ENCODE peak calls at places on chromosome 14, in ten cellular contexts. C, Y, U, D, R, I, J, A, G and O are unnamed samples.

GRCh38 chr14:87131879-87132278 is 861.1 kb downstream of the GALC start:
- DNase-seq in C (no peak), Y (no peak), U (no peak), D (peak; percentile 28), R (no peak), I (peak; percentile 46), J (no peak), A (peak; percentile 40), G (no peak), O (no peak)

GRCh38 chr14:57089901-57090300 is 178.8 kb downstream of the EXOC5 start:
- DNase-seq in C (no peak), Y (no peak), U (no peak), D (no peak), R (no peak), I (no peak), J (no peak), A (no peak), G (no peak), O (no peak)

GRCh38 chr14:99689266-99690236 is 5.5 kb downstream of the CYP46A1 start:
- DNase-seq in C (no peak), Y (no peak), U (peak; percentile 36), D (no peak), R (no peak), I (no peak), J (no peak), A (no peak), G (peak; percentile 31), O (no peak)

GRCh38 chr14:94196057-94196456 is 21.9 kb downstream of the PPP4R4 start:
- DNase-seq in C (no peak), Y (no peak), U (no peak), D (no peak), R (no peak), I (no peak), J (no peak), A (no peak), G (no peak), O (no peak)

GRCh38 chr14:91609183-91609582 is 99.1 kb upstream of the PPP4R3A start:
- DNase-seq in C (no peak), Y (no peak), U (no peak), D (no peak), R (no peak), I (no peak), J (no peak), A (no peak), G (no peak), O (no peak)

GRCh38 chr14:77543240-77543551 is 44.6 kb upstream of the ISM2 start:
- DNase-seq in C (no peak), Y (no peak), U (no peak), D (peak; percentile 61), R (peak; percentile 12), I (no peak), J (no peak), A (no peak), G (peak; percentile 49), O (no peak)

GRCh38 chr14:32980887-32981501 is 42.3 kb downstream of the NPAS3 start:
- DNase-seq in C (no peak), Y (no peak), U (no peak), D (no peak), R (no peak), I (no peak), J (no peak), A (no peak), G (no peak), O (no peak)

GRCh38 chr14:69475194-69475818 is 9.2 kb upstream of the PLEKHD1 start:
- DNase-seq in C (no peak), Y (no peak), U (no peak), D (peak; percentile 7), R (peak; percentile 41), I (peak; percentile 66), J (peak; percentile 10), A (peak; percentile 10), G (no peak), O (peak; percentile 29)

GRCh38 chr14:91205449-91205848 is 39.1 kb downstream of the GPR68 start:
- DNase-seq in C (no peak), Y (no peak), U (no peak), D (no peak), R (no peak), I (no peak), J (no peak), A (no peak), G (no peak), O (peak; percentile 64)

GRCh38 chr14:85359505-85359904 is 170.4 kb upstream of the FLRT2 start:
- DNase-seq in C (no peak), Y (no peak), U (no peak), D (no peak), R (no peak), I (no peak), J (no peak), A (no peak), G (no peak), O (no peak)

GRCh38 chr14:39717000-39717399 is 284.8 kb upstream of the FBXO33 start:
- DNase-seq in C (no peak), Y (no peak), U (no peak), D (no peak), R (no peak), I (no peak), J (no peak), A (no peak), G (no peak), O (no peak)

GRCh38 chr14:52922656-52923055 is 28.2 kb downstream of the FERMT2 start:
- DNase-seq in C (no peak), Y (peak; percentile 38), U (no peak), D (peak; percentile 71), R (no peak), I (peak; percentile 84), J (no peak), A (peak; percentile 64), G (no peak), O (peak; percentile 74)

GRCh38 chr14:65732112-65732511 is 319.6 kb downstream of the FUT8 start:
- DNase-seq in C (no peak), Y (no peak), U (no peak), D (no peak), R (no peak), I (peak; percentile 7), J (no peak), A (no peak), G (no peak), O (no peak)

GRCh38 chr14:53603994-53604393 is 352.6 kb downstream of the BMP4 start:
- DNase-seq in C (no peak), Y (no peak), U (no peak), D (no peak), R (no peak), I (no peak), J (peak; percentile 10), A (no peak), G (no peak), O (no peak)

GRCh38 chr14:32608880-32609279 is 279.8 kb downstream of the AKAP6 start:
- DNase-seq in C (no peak), Y (no peak), U (no peak), D (no peak), R (no peak), I (peak; percentile 29), J (no peak), A (peak; percentile 73), G (peak; percentile 52), O (peak; percentile 73)

GRCh38 chr14:74459289-74459946 is 33.4 kb upstream of the SYNDIG1L start:
- DNase-seq in C (peak; percentile 31), Y (peak; percentile 11), U (no peak), D (peak; percentile 46), R (peak; percentile 61), I (peak; percentile 63), J (peak; percentile 12), A (peak; percentile 51), G (peak; percentile 93), O (peak; percentile 65)
- TF ChIP-seq CTCF in C (peak; percentile 40), Y (peak; percentile 85), U (peak; percentile 20), D (peak; percentile 77), R (peak; percentile 75), I (peak; percentile 73), J (peak; percentile 64), A (peak; percentile 84), G (peak; percentile 82), O (peak; percentile 91)

DNA sequence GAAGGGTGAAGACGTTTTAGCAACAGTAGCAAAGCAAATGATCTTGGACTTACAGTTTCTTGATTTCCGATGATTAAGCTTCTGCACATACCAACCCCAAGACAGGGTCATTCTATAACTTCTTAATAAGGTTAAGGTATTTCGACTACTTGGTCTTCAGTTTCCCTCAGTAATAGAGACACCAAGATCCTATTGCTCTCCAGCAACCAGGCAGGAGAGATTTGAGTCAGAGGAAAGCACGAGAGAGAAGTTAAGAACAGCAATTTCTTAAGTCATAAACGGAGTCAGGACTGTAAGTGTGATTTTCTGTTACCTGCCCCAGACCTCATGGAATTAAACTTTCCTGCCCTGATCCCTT is 215.6 kb downstream of the TTC8 start:
- DNase-seq in C (no peak), Y (no peak), U (no peak), D (no peak), R (no peak), I (no peak), J (no peak), A (no peak), G (no peak), O (no peak)
- H3K4me3 ChIP-seq in C (no peak overlapping the region), Y (no peak overlapping the region), U (no peak overlapping the region), D (no peak overlapping the region), R (no peak overlapping the region), I (peak overlapping the region; percentile 66), J (no peak overlapping the region), A (no peak overlapping the region), G (no peak overlapping the region), O (no peak overlapping the region)

GRCh38 chr14:22929104-22929847 is at the start of gene PRMT5:
- DNase-seq in C (peak; percentile 99), Y (peak; percentile 100), U (peak; percentile 99), D (peak; percentile 100), R (peak; percentile 98), I (peak; percentile 99), J (peak; percentile 99), A (peak; percentile 100), G (peak; percentile 99), O (peak; percentile 100)

GRCh38 chr14:22929848-22930364 is 730 bp upstream of the PRMT5 start:
- DNase-seq in C (no peak), Y (no peak), U (no peak), D (no peak), R (no peak), I (no peak), J (no peak), A (no peak), G (no peak), O (no peak)

GRCh38 chr14:22939684-22940083 is 10.5 kb upstream of the PRMT5 start:
- DNase-seq in C (no peak), Y (no peak), U (no peak), D (no peak), R (no peak), I (peak; percentile 64), J (no peak), A (peak; percentile 50), G (no peak), O (no peak)

DNA sequence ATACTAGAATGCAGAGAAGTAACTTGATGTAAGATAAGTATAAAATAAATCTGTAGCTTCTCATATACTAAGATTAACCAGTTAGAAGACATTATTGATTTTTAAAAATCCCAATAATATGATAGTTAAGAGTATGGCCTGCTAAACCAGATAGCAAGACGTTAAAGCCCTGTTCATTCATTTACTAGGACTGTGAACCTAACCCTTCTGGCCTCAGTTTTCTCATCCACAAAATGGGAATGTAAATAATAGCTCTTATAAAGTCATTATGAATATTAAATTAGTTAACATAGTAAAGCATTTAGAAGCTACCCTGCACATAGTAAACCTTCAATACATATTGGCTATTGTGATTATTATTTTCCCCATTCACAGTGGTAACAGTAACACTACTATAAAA is 6.0 kb upstream of the PRMT5 start:
- DNase-seq in C (no peak), Y (no peak), U (no peak), D (no peak), R (no peak), I (no peak), J (no peak), A (no peak), G (no peak), O (no peak)
- TF ChIP-seq CTCF in C (no peak), Y (no peak), U (no peak), D (no peak), R (no peak), I (no peak), J (no peak), A (no peak), G (no peak), O (no peak)

GRCh38 chr14:74514471-74514932 is 20.9 kb downstream of the ISCA2 start:
- DNase-seq in C (peak; percentile 26), Y (no peak), U (no peak), D (peak; percentile 89), R (no peak), I (no peak), J (peak; percentile 63), A (peak; percentile 97), G (peak; percentile 53), O (peak; percentile 70)
- H3K4me3 ChIP-seq in C (no peak overlapping the region), Y (no peak overlapping the region), U (no peak overlapping the region), D (peak overlapping the region; percentile 1), R (no peak overlapping the region), I (no peak overlapping the region), J (peak overlapping the region; percentile 45), A (no peak overlapping the region), G (no peak overlapping the region), O (no peak overlapping the region)